ENCODE peak calls at places on chromosomes 12 and 14, in ten cellular contexts. One of them, this sample, is unnamed. For H3K4me1, the result is how much of the 10 kb centered on the place peaks cover.

GRCh38 chr14:103537175-103537990 is 8.4 kb downstream of the TRMT61A start:
- DNase-seq in tibial artery: no peak
- DNase-seq in upper lobe of right lung: no peak
- DNase-seq in ovary: no peak
- DNase-seq in body of pancreas: no peak
- DNase-seq in GM23338: no peak
- DNase-seq in A549: no peak
- DNase-seq in breast epithelium: no peak
- DNase-seq in transverse colon: no peak
- DNase-seq in neural progenitor cell: no peak
- DNase-seq in this sample: no peak

GRCh38 chr12:26319511-26319910 is 124.1 kb downstream of the SSPN start:
- DNase-seq in tibial artery: peak
- DNase-seq in upper lobe of right lung: peak
- DNase-seq in ovary: peak
- DNase-seq in body of pancreas: peak
- DNase-seq in GM23338: no peak
- DNase-seq in A549: no peak
- DNase-seq in breast epithelium: peak
- DNase-seq in transverse colon: no peak
- DNase-seq in neural progenitor cell: no peak
- DNase-seq in this sample: no peak

GRCh38 chr12:58105225-58106119 is 164.1 kb downstream of the ATP23 start:
- DNase-seq in tibial artery: no peak
- DNase-seq in upper lobe of right lung: no peak
- DNase-seq in ovary: no peak
- DNase-seq in body of pancreas: no peak
- DNase-seq in GM23338: peak
- DNase-seq in A549: peak
- DNase-seq in breast epithelium: no peak
- DNase-seq in transverse colon: no peak
- DNase-seq in neural progenitor cell: no peak
- DNase-seq in this sample: no peak

GRCh38 chr12:46131729-46132128 is 137.1 kb downstream of the SLC38A1 start:
- DNase-seq in tibial artery: no peak
- DNase-seq in upper lobe of right lung: no peak
- DNase-seq in ovary: no peak
- DNase-seq in body of pancreas: no peak
- DNase-seq in GM23338: peak
- DNase-seq in A549: no peak
- DNase-seq in breast epithelium: no peak
- DNase-seq in transverse colon: no peak
- DNase-seq in neural progenitor cell: peak
- DNase-seq in this sample: no peak

GRCh38 chr12:94263011-94263786 is 114.8 kb downstream of the PLXNC1 start:
- DNase-seq in tibial artery: no peak
- DNase-seq in upper lobe of right lung: peak
- DNase-seq in ovary: peak
- DNase-seq in body of pancreas: no peak
- DNase-seq in GM23338: peak
- DNase-seq in A549: no peak
- DNase-seq in breast epithelium: no peak
- DNase-seq in transverse colon: peak
- DNase-seq in neural progenitor cell: no peak
- DNase-seq in this sample: peak

GRCh38 chr12:122090759-122091535 is 12.4 kb downstream of the MLXIP start:
- DNase-seq in tibial artery: peak
- DNase-seq in upper lobe of right lung: peak
- DNase-seq in ovary: no peak
- DNase-seq in body of pancreas: peak
- DNase-seq in GM23338: no peak
- DNase-seq in A549: no peak
- DNase-seq in breast epithelium: no peak
- DNase-seq in transverse colon: no peak
- DNase-seq in neural progenitor cell: no peak
- DNase-seq in this sample: no peak

GRCh38 chr12:59660921-59661597 is 65.2 kb downstream of the SLC16A7 start:
- DNase-seq in tibial artery: no peak
- DNase-seq in upper lobe of right lung: no peak
- DNase-seq in ovary: no peak
- DNase-seq in body of pancreas: no peak
- DNase-seq in GM23338: no peak
- DNase-seq in A549: no peak
- DNase-seq in breast epithelium: no peak
- DNase-seq in transverse colon: no peak
- DNase-seq in neural progenitor cell: no peak
- DNase-seq in this sample: no peak

GRCh38 chr12:92404259-92404894 is 258.7 kb upstream of the BTG1 start:
- DNase-seq in tibial artery: no peak
- DNase-seq in upper lobe of right lung: no peak
- DNase-seq in ovary: no peak
- DNase-seq in body of pancreas: no peak
- DNase-seq in GM23338: no peak
- DNase-seq in A549: no peak
- DNase-seq in breast epithelium: no peak
- DNase-seq in transverse colon: no peak
- DNase-seq in neural progenitor cell: no peak
- DNase-seq in this sample: no peak

GRCh38 chr14:74459289-74459946 is 33.4 kb upstream of the SYNDIG1L start:
- DNase-seq in tibial artery: peak
- DNase-seq in upper lobe of right lung: no peak
- DNase-seq in ovary: no peak
- DNase-seq in body of pancreas: peak
- DNase-seq in GM23338: peak
- DNase-seq in A549: peak
- DNase-seq in breast epithelium: no peak
- DNase-seq in transverse colon: no peak
- DNase-seq in neural progenitor cell: peak
- DNase-seq in this sample: no peak

GRCh38 chr12:54411398-54412241 is 7.4 kb downstream of the ITGA5 start:
- DNase-seq in tibial artery: peak
- DNase-seq in upper lobe of right lung: peak
- DNase-seq in ovary: no peak
- DNase-seq in body of pancreas: no peak
- DNase-seq in GM23338: peak
- DNase-seq in A549: no peak
- DNase-seq in breast epithelium: no peak
- DNase-seq in transverse colon: peak
- DNase-seq in neural progenitor cell: no peak
- DNase-seq in this sample: no peak

GRCh38 chr12:52234226-52234810 is 1.3 kb downstream of the KRT7 start:
- DNase-seq in tibial artery: no peak
- DNase-seq in upper lobe of right lung: peak
- DNase-seq in ovary: no peak
- DNase-seq in body of pancreas: no peak
- DNase-seq in GM23338: peak
- DNase-seq in A549: no peak
- DNase-seq in breast epithelium: peak
- DNase-seq in transverse colon: no peak
- DNase-seq in neural progenitor cell: no peak
- DNase-seq in this sample: no peak
- H3K4me1 ChIP-seq in tibial artery: half or more
- H3K4me1 ChIP-seq in upper lobe of right lung: under half
- H3K4me1 ChIP-seq in ovary: under half
- H3K4me1 ChIP-seq in body of pancreas: half or more
- H3K4me1 ChIP-seq in GM23338: under half
- H3K4me1 ChIP-seq in A549: half or more
- H3K4me1 ChIP-seq in breast epithelium: under half
- H3K4me1 ChIP-seq in transverse colon: under half
- H3K4me1 ChIP-seq in neural progenitor cell: under half
- H3K4me1 ChIP-seq in this sample: under half

GRCh38 chr14:95462491-95462890 is 54.0 kb downstream of the SYNE3 start:
- DNase-seq in tibial artery: no peak
- DNase-seq in upper lobe of right lung: no peak
- DNase-seq in ovary: no peak
- DNase-seq in body of pancreas: no peak
- DNase-seq in GM23338: no peak
- DNase-seq in A549: no peak
- DNase-seq in breast epithelium: no peak
- DNase-seq in transverse colon: no peak
- DNase-seq in neural progenitor cell: no peak
- DNase-seq in this sample: no peak

GRCh38 chr14:95458459-95458858 is 58.0 kb downstream of the SYNE3 start:
- DNase-seq in tibial artery: no peak
- DNase-seq in upper lobe of right lung: no peak
- DNase-seq in ovary: no peak
- DNase-seq in body of pancreas: no peak
- DNase-seq in GM23338: no peak
- DNase-seq in A549: no peak
- DNase-seq in breast epithelium: no peak
- DNase-seq in transverse colon: no peak
- DNase-seq in neural progenitor cell: no peak
- DNase-seq in this sample: no peak

GRCh38 chr14:95463173-95463901 is 53.1 kb downstream of the SYNE3 start:
- DNase-seq in tibial artery: no peak
- DNase-seq in upper lobe of right lung: no peak
- DNase-seq in ovary: no peak
- DNase-seq in body of pancreas: no peak
- DNase-seq in GM23338: no peak
- DNase-seq in A549: no peak
- DNase-seq in breast epithelium: no peak
- DNase-seq in transverse colon: peak
- DNase-seq in neural progenitor cell: no peak
- DNase-seq in this sample: peak

GRCh38 chr14:95464103-95464502 is 52.3 kb downstream of the SYNE3 start:
- DNase-seq in tibial artery: no peak
- DNase-seq in upper lobe of right lung: no peak
- DNase-seq in ovary: no peak
- DNase-seq in body of pancreas: no peak
- DNase-seq in GM23338: no peak
- DNase-seq in A549: no peak
- DNase-seq in breast epithelium: no peak
- DNase-seq in transverse colon: no peak
- DNase-seq in neural progenitor cell: no peak
- DNase-seq in this sample: no peak

DNA sequence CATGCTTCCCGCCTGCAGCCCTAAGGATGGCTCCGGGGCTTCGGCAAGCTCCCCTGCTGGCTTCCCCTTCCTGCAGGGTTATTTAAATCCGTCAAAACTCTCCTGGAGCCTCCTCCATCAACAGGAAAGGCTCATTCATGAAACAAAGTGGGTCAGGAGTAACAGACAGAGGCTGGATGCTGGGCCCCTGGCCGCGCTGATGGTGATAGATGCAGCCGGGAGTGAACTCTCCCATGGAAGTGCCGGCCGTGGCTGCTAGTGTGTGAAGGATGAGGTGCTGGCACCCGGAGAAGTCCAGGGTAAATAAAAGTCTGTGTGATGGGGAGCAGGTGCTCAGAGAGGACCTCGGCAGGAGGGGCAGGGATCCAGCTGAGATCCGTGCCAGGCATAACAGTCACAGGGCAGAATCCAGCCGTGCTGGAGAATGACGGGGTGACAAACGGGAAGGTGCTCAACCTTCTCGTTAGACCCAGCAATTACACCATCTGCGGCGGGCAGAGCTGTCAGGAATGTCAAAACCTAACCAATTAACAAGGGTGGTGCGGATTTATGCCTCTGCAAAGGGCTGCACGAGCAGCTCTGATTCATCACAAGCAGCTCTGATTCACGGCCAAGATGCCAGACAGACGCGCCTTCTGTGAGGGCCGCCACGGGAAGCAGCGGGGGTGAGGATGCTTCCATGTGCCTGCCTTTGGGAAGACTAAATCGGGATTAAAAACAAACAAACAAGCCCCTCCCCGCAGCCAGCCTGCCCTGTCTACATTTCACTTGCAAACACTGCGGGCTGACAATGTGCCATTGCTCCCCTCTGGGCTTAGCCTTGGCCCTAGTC is 55.6 kb downstream of the SYNE3 start:
- DNase-seq in tibial artery: no peak
- DNase-seq in upper lobe of right lung: no peak
- DNase-seq in ovary: peak
- DNase-seq in body of pancreas: no peak
- DNase-seq in GM23338: peak
- DNase-seq in A549: peak
- DNase-seq in breast epithelium: no peak
- DNase-seq in transverse colon: peak
- DNase-seq in neural progenitor cell: peak
- DNase-seq in this sample: no peak
- H3K27ac ChIP-seq in tibial artery: no peak
- H3K27ac ChIP-seq in upper lobe of right lung: no peak
- H3K27ac ChIP-seq in ovary: no peak
- H3K27ac ChIP-seq in body of pancreas: no peak
- H3K27ac ChIP-seq in GM23338: no peak
- H3K27ac ChIP-seq in A549: no peak
- H3K27ac ChIP-seq in breast epithelium: no peak
- H3K27ac ChIP-seq in transverse colon: no peak
- H3K27ac ChIP-seq in neural progenitor cell: no peak
- H3K27ac ChIP-seq in this sample: no peak

DNA sequence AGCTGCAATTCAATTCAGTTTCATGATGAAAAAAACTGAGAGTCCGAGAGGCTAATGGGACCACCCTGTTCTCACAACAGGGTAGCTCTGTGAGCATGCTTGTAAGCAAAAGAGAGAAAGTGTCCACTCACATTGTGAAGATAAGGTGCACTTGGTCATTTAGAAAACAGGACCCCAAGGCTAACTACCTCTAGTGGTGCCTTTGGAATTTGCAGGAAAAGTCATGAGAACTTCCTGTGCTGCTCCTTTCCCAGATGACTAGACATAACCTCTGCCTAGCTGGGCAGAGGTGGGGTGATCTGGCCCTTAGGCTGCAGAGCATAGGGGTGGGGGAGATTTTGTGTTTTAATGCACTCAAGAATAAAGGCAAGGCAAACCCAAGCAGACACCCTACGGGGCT is 118.9 kb downstream of the STAB2 start:
- DNase-seq in tibial artery: no peak
- DNase-seq in upper lobe of right lung: no peak
- DNase-seq in ovary: no peak
- DNase-seq in body of pancreas: no peak
- DNase-seq in GM23338: peak
- DNase-seq in A549: peak
- DNase-seq in breast epithelium: no peak
- DNase-seq in transverse colon: no peak
- DNase-seq in neural progenitor cell: peak
- DNase-seq in this sample: no peak
- TF ChIP-seq CTCF in tibial artery: no peak
- TF ChIP-seq CTCF in upper lobe of right lung: no peak
- TF ChIP-seq CTCF in ovary: no peak
- TF ChIP-seq CTCF in body of pancreas: no peak
- TF ChIP-seq CTCF in GM23338: peak
- TF ChIP-seq CTCF in A549: peak
- TF ChIP-seq CTCF in breast epithelium: no peak
- TF ChIP-seq CTCF in transverse colon: no peak
- TF ChIP-seq CTCF in neural progenitor cell: peak
- TF ChIP-seq CTCF in this sample: no peak

GRCh38 chr14:104694991-104695659 is 5.7 kb downstream of the INF2 start:
- DNase-seq in tibial artery: no peak
- DNase-seq in upper lobe of right lung: no peak
- DNase-seq in ovary: no peak
- DNase-seq in body of pancreas: no peak
- DNase-seq in GM23338: no peak
- DNase-seq in A549: no peak
- DNase-seq in breast epithelium: no peak
- DNase-seq in transverse colon: peak
- DNase-seq in neural progenitor cell: no peak
- DNase-seq in this sample: peak
- H3K4me1 ChIP-seq in tibial artery: half or more
- H3K4me1 ChIP-seq in upper lobe of right lung: half or more
- H3K4me1 ChIP-seq in ovary: under half
- H3K4me1 ChIP-seq in body of pancreas: under half
- H3K4me1 ChIP-seq in GM23338: under half
- H3K4me1 ChIP-seq in A549: half or more
- H3K4me1 ChIP-seq in breast epithelium: under half
- H3K4me1 ChIP-seq in transverse colon: half or more
- H3K4me1 ChIP-seq in neural progenitor cell: under half
- H3K4me1 ChIP-seq in this sample: under half

GRCh38 chr14:91484744-91485143 is 25.4 kb downstream of the PPP4R3A start:
- DNase-seq in tibial artery: no peak
- DNase-seq in upper lobe of right lung: no peak
- DNase-seq in ovary: no peak
- DNase-seq in body of pancreas: no peak
- DNase-seq in GM23338: no peak
- DNase-seq in A549: no peak
- DNase-seq in breast epithelium: no peak
- DNase-seq in transverse colon: no peak
- DNase-seq in neural progenitor cell: no peak
- DNase-seq in this sample: no peak
- H3K27ac ChIP-seq in tibial artery: no peak
- H3K27ac ChIP-seq in upper lobe of right lung: no peak
- H3K27ac ChIP-seq in ovary: no peak
- H3K27ac ChIP-seq in body of pancreas: no peak
- H3K27ac ChIP-seq in GM23338: peak
- H3K27ac ChIP-seq in A549: no peak
- H3K27ac ChIP-seq in breast epithelium: no peak
- H3K27ac ChIP-seq in transverse colon: no peak
- H3K27ac ChIP-seq in neural progenitor cell: no peak
- H3K27ac ChIP-seq in this sample: no peak